ENCODE peak calls at places on chromosomes 4 and X, in four cellular contexts. B, T, O and P are unnamed samples.

GRCh38 chrX:100747090-100747489 is 15.2 kb upstream of the SYTL4 start:
- DNase-seq in T (no peak), O (no peak), B (no peak), P (no peak)

GRCh38 chrX:71118985-71119535 is 664 bp downstream of the MED12 start:
- DNase-seq in B (no peak), T (no peak), O (no peak), P (no peak)

GRCh38 chr4:119579823-119580222 is 48.8 kb downstream of the PDE5A start:
- DNase-seq in O (no peak), T (no peak), B (no peak), P (no peak)

GRCh38 chr4:65669981-65670330 is 333 bp downstream of the EPHA5 start:
- DNase-seq in T (no peak), B (no peak), O (no peak), P (no peak)

GRCh38 chr4:105181259-105181658 is 34.6 kb downstream of the TET2 start:
- DNase-seq in O (peak; percentile 35), T (no peak), B (no peak), P (no peak)

GRCh38 chrX:26918633-26919032 is 544.5 kb downstream of the PPP4R3C start:
- DNase-seq in B (no peak), T (no peak), O (no peak), P (no peak)

GRCh38 chrX:123809854-123810375 is 49.9 kb upstream of the XIAP start:
- DNase-seq in O (no peak), B (no peak), T (no peak), P (no peak)

GRCh38 chr4:138263438-138263837 is 21.3 kb upstream of the SLC7A11 start:
- DNase-seq in T (peak; percentile 36), O (no peak), B (no peak), P (no peak)

GRCh38 chr4:69025191-69025998 is 70.9 kb upstream of the UGT2B7 start:
- DNase-seq in B (peak; percentile 23), T (no peak), O (no peak), P (peak; percentile 15)

GRCh38 chr4:122117743-122118142 is 34.4 kb upstream of the BLTP1 start:
- DNase-seq in T (peak; percentile 32), O (no peak), B (no peak), P (no peak)

GRCh38 chr4:65661469-65661868 is 8.8 kb downstream of the EPHA5 start:
- DNase-seq in O (no peak), B (peak; percentile 22), T (no peak), P (no peak)

GRCh38 chr4:134548052-134548628 is 346.6 kb upstream of the PABPC4L start:
- DNase-seq in T (no peak), B (no peak), O (no peak), P (no peak)

GRCh38 chrX:129954804-129955203 is 27.6 kb upstream of the BCORL1 start:
- DNase-seq in T (no peak), O (no peak), B (no peak), P (no peak)

GRCh38 chrX:129956145-129956544 is 26.3 kb upstream of the BCORL1 start:
- DNase-seq in O (no peak), B (no peak), T (no peak), P (no peak)

GRCh38 chrX:129955682-129956081 is 26.8 kb upstream of the BCORL1 start:
- DNase-seq in O (no peak), B (no peak), T (no peak), P (no peak)

GRCh38 chrX:129953881-129954280 is 28.6 kb upstream of the BCORL1 start:
- DNase-seq in B (no peak), O (no peak), T (no peak), P (no peak)

GRCh38 chrX:129953334-129953648 is 29.1 kb upstream of the BCORL1 start:
- DNase-seq in T (no peak), B (no peak), O (no peak), P (no peak)
- TF ChIP-seq CTCF in T (no peak), B (no peak), O (no peak), P (no peak)

GRCh38 chr4:25759101-25759500 is 103.5 kb downstream of the SLC34A2 start:
- DNase-seq in B (no peak), O (no peak), T (no peak), P (no peak)

GRCh38 chr4:25760048-25760447 is 102.7 kb downstream of the SEL1L3 start:
- DNase-seq in O (no peak), T (no peak), B (no peak), P (no peak)

GRCh38 chr4:25757452-25757851 is 101.8 kb downstream of the SLC34A2 start:
- DNase-seq in T (no peak), B (no peak), O (no peak), P (no peak)

GRCh38 chr4:25756503-25756902 is 100.9 kb downstream of the SLC34A2 start:
- DNase-seq in O (no peak), T (peak; percentile 29), B (no peak), P (no peak)

GRCh38 chr4:25760518-25761157 is 102.2 kb downstream of the SEL1L3 start:
- DNase-seq in B (no peak), O (no peak), T (peak; percentile 49), P (no peak)
- TF ChIP-seq CTCF in B (no peak), O (no peak), T (no peak), P (no peak)

DNA sequence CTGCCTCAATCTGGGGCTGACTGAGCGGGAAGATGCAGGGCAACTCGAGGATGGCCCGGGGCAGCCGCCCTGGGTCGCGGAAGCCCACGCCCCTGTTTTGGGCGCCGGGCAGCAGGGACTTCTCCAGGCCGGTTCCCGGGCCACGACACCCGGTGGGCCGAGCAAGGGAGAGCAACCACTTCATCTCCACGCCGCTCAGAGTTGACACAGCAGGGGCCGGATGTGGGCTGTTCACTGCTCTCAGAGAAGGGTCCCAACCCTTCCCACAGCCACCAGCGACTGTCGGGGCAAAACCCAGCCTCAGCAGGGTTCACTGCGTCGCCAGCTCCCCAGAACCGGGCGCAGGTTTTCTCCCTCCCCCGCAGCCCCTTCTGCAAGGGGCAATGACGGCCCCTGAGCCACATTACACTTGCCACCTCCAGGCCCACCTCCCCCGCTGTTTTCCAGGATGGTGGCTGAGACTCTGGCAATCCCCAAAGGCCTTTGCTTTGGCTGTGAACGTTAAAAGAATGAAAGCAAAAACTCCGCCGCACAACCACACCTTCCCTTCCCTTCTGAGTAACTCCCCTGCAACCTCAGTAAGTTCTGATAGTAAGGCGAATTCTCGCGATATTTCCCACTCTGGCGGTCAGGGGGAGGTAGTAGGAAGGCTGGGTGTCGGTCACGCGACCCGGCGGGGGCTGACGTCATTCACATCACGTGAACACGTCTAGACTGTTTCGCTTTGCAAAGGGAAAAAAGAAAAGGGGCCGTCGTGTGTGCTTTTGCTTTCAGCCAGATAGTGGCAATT is 718 bp upstream of the CAMK2D start:
- DNase-seq in T (peak; percentile 100), B (peak; percentile 100), O (peak; percentile 99), P (peak; percentile 96)
- TF ChIP-seq CTCF in T (peak; percentile 12), B (no peak), O (no peak), P (no peak)

DNA sequence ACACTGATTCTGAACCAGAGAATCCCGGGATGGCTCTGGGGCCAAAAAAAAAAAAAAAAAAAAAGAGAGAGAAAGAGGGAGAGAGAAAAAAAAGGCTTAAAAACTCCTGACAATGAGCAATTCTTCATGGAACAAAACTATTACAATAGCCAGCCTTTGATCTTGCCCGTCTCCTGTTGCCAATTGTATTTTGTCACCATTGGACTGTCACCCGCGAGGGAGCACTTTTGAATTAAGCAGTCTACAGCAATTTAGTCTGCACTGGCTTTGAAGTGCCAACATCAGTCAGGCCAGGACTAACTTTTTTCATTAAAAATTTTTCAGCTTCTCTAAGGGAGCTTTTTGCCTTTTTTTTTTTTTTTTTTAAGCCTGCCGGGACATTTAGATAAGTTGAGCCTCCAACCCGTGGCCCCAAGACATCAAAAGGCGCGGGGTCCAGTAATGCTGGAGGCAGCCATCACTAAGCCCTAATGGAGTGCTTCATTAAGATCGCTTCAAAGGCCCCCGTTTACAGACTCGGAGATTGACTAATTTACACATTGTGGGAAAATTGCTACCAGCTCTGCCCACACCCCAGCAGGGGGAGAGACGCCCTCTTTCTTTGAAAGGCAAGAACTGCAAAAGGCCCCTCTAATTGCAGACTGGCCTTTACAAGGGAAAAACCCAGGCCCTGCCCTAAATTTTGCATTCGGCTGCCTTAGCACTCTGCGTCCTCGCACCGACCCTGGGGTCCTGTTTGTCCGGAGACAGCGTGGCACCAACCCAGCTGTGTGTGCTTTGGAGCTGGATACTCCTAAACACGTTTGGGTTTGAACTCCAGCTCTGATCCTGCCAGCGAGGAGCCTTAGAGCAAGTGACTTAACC is 98.1 kb upstream of the MSX1 start:
- DNase-seq in B (no peak), O (no peak), T (no peak), P (peak; percentile 30)
- TF ChIP-seq CTCF in B (no peak), O (peak; percentile 53), T (peak; percentile 15), P (peak; percentile 41)

DNA sequence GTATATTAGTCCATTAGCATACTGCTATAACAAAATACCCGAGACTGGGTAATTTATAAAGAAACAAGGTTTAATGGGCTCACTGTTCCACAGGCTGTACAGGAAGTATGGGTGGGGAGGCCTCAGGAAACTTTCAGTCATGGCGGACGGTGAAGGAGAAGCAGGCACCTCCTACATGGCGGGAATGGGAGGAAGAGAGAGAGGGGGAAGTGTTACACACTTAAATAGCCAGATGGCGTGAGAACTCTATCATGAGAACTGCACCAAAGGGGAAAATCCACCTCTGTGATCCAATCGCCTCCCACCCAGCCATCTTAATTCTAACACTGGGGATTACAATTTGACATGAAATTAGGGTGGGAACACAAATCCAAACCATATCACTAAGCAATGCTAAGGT is 98.9 kb upstream of the SH3RF1 start:
- DNase-seq in O (no peak), T (no peak), B (no peak), P (no peak)
- TF ChIP-seq CTCF in O (no peak), T (no peak), B (no peak), P (no peak)

DNA sequence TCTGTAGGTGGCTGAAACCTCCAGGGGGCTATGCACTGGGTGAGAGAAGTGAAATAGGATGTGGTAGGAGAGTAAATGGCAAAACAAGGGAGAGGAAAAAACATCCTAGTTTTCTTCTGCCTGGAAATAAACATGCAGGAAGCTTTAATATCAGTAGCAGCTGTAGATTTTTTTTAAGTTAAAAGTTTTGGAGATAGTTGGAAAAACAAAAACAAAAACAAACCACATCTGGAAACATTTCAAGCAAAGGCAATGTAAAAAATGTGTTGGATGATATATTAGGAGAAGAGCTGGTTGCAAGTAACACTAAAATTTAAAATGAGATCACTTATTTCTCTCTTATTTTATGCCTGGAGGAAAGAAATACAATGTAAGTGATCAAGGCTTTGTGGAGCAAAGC is 388.0 kb downstream of the SPRY1 start:
- DNase-seq in T (no peak), B (no peak), O (no peak), P (no peak)
- TF ChIP-seq CTCF in T (no peak), B (no peak), O (no peak), P (no peak)

GRCh38 chrX:111823068-111823467 is 52.9 kb upstream of the TRPC5OS start:
- DNase-seq in B (no peak), T (peak; percentile 25), O (no peak), P (peak; percentile 47)
- TF ChIP-seq CTCF in B (peak; percentile 21), T (peak; percentile 49), O (peak; percentile 40), P (peak; percentile 52)

GRCh38 chr4:186294160-186294559 is 28.2 kb downstream of the F11 start:
- DNase-seq in T (no peak), B (no peak), O (no peak), P (no peak)
- TF ChIP-seq CTCF in T (no peak), B (no peak), O (no peak), P (no peak)

GRCh38 chr4:40984051-40984450 is 230.3 kb downstream of the APBB2 start:
- DNase-seq in B (no peak), O (no peak), T (peak; percentile 21), P (no peak)

GRCh38 chr4:40986375-40986774 is 228.0 kb downstream of the APBB2 start:
- DNase-seq in T (no peak), O (no peak), B (no peak), P (no peak)

GRCh38 chr4:40978548-40978947 is 228.8 kb downstream of the NSUN7 start:
- DNase-seq in T (peak; percentile 68), B (no peak), O (no peak), P (no peak)

GRCh38 chr4:40976343-40976742 is 226.6 kb downstream of the NSUN7 start:
- DNase-seq in T (peak; percentile 70), O (no peak), B (peak; percentile 67), P (peak; percentile 47)

GRCh38 chr4:40980318-40980883 is 230.6 kb downstream of the NSUN7 start:
- DNase-seq in B (peak; percentile 12), O (no peak), T (no peak), P (peak; percentile 6)
- TF ChIP-seq CTCF in B (peak; percentile 60), O (peak; percentile 62), T (peak; percentile 36), P (peak; percentile 28)